ENCODE peak calls at places on chromosomes 13 and 19, in ten cellular contexts. One of them, this sample, is unnamed.

GRCh38 chr13:108961542-108962125 is 332.2 kb downstream of the MYO16 start:
- DNase-seq in colonic mucosa: no peak
- DNase-seq in H54: peak; percentile 28
- DNase-seq in breast epithelium: no peak
- DNase-seq in kidney tubule cell: peak; percentile 62
- DNase-seq in GDM1: peak; percentile 54
- DNase-seq in left ventricle myocardium inferior: no peak
- DNase-seq in effector CD4-positive, alpha-beta T cell: no peak
- DNase-seq in stimulated activated CD4-positive, alpha-beta T cell treated with anti-CD3 and anti-CD28 coated beads, Interleukin-1b, Interleukin-23, amount 100 ng/mL, for 1 hour: no peak
- DNase-seq in HTR-8/SVneo: peak; percentile 18
- DNase-seq in this sample: peak; percentile 85

GRCh38 chr13:72565893-72566292 is 161.5 kb downstream of the MZT1 start:
- DNase-seq in colonic mucosa: no peak
- DNase-seq in H54: no peak
- DNase-seq in breast epithelium: no peak
- DNase-seq in kidney tubule cell: peak; percentile 50
- DNase-seq in GDM1: no peak
- DNase-seq in left ventricle myocardium inferior: no peak
- DNase-seq in effector CD4-positive, alpha-beta T cell: no peak
- DNase-seq in stimulated activated CD4-positive, alpha-beta T cell treated with anti-CD3 and anti-CD28 coated beads, Interleukin-1b, Interleukin-23, amount 100 ng/mL, for 1 hour: no peak
- DNase-seq in HTR-8/SVneo: peak; percentile 5
- DNase-seq in this sample: no peak

GRCh38 chr13:51620165-51620983 is 36.1 kb downstream of the WDFY2 start:
- DNase-seq in colonic mucosa: no peak
- DNase-seq in H54: no peak
- DNase-seq in breast epithelium: no peak
- DNase-seq in kidney tubule cell: no peak
- DNase-seq in GDM1: no peak
- DNase-seq in left ventricle myocardium inferior: peak; percentile 38
- DNase-seq in effector CD4-positive, alpha-beta T cell: no peak
- DNase-seq in stimulated activated CD4-positive, alpha-beta T cell treated with anti-CD3 and anti-CD28 coated beads, Interleukin-1b, Interleukin-23, amount 100 ng/mL, for 1 hour: no peak
- DNase-seq in HTR-8/SVneo: no peak
- DNase-seq in this sample: no peak

GRCh38 chr19:29535984-29536508 is 10.3 kb downstream of the VSTM2B start:
- DNase-seq in colonic mucosa: no peak
- DNase-seq in H54: no peak
- DNase-seq in breast epithelium: no peak
- DNase-seq in kidney tubule cell: no peak
- DNase-seq in GDM1: no peak
- DNase-seq in left ventricle myocardium inferior: no peak
- DNase-seq in effector CD4-positive, alpha-beta T cell: no peak
- DNase-seq in stimulated activated CD4-positive, alpha-beta T cell treated with anti-CD3 and anti-CD28 coated beads, Interleukin-1b, Interleukin-23, amount 100 ng/mL, for 1 hour: no peak
- DNase-seq in HTR-8/SVneo: no peak
- DNase-seq in this sample: no peak

GRCh38 chr19:47587295-47587694 is 14.3 kb upstream of the ZNF541 start:
- DNase-seq in colonic mucosa: no peak
- DNase-seq in H54: no peak
- DNase-seq in breast epithelium: no peak
- DNase-seq in kidney tubule cell: peak; percentile 23
- DNase-seq in GDM1: no peak
- DNase-seq in left ventricle myocardium inferior: no peak
- DNase-seq in effector CD4-positive, alpha-beta T cell: no peak
- DNase-seq in stimulated activated CD4-positive, alpha-beta T cell treated with anti-CD3 and anti-CD28 coated beads, Interleukin-1b, Interleukin-23, amount 100 ng/mL, for 1 hour: no peak
- DNase-seq in HTR-8/SVneo: no peak
- DNase-seq in this sample: no peak

GRCh38 chr13:94548382-94549240 is 47.3 kb downstream of the TGDS start:
- DNase-seq in colonic mucosa: peak; percentile 62
- DNase-seq in H54: peak; percentile 21
- DNase-seq in breast epithelium: peak; percentile 19
- DNase-seq in kidney tubule cell: no peak
- DNase-seq in GDM1: peak; percentile 50
- DNase-seq in left ventricle myocardium inferior: peak; percentile 43
- DNase-seq in effector CD4-positive, alpha-beta T cell: peak; percentile 28
- DNase-seq in stimulated activated CD4-positive, alpha-beta T cell treated with anti-CD3 and anti-CD28 coated beads, Interleukin-1b, Interleukin-23, amount 100 ng/mL, for 1 hour: no peak
- DNase-seq in HTR-8/SVneo: peak; percentile 18
- DNase-seq in this sample: no peak

GRCh38 chr19:5624154-5624663 is 1.3 kb downstream of the SAFB start:
- DNase-seq in colonic mucosa: peak; percentile 58
- DNase-seq in H54: no peak
- DNase-seq in breast epithelium: peak; percentile 27
- DNase-seq in kidney tubule cell: peak; percentile 22
- DNase-seq in GDM1: no peak
- DNase-seq in left ventricle myocardium inferior: peak; percentile 40
- DNase-seq in effector CD4-positive, alpha-beta T cell: no peak
- DNase-seq in stimulated activated CD4-positive, alpha-beta T cell treated with anti-CD3 and anti-CD28 coated beads, Interleukin-1b, Interleukin-23, amount 100 ng/mL, for 1 hour: no peak
- DNase-seq in HTR-8/SVneo: no peak
- DNase-seq in this sample: no peak

GRCh38 chr19:38035515-38036495 is 128.8 kb downstream of the SIPA1L3 start:
- DNase-seq in colonic mucosa: no peak
- DNase-seq in H54: peak; percentile 38
- DNase-seq in breast epithelium: no peak
- DNase-seq in kidney tubule cell: peak; percentile 83
- DNase-seq in GDM1: no peak
- DNase-seq in left ventricle myocardium inferior: no peak
- DNase-seq in effector CD4-positive, alpha-beta T cell: no peak
- DNase-seq in stimulated activated CD4-positive, alpha-beta T cell treated with anti-CD3 and anti-CD28 coated beads, Interleukin-1b, Interleukin-23, amount 100 ng/mL, for 1 hour: no peak
- DNase-seq in HTR-8/SVneo: no peak
- DNase-seq in this sample: no peak

GRCh38 chr13:94829801-94830200 is 117.5 kb upstream of the SOX21 start:
- DNase-seq in colonic mucosa: no peak
- DNase-seq in H54: no peak
- DNase-seq in breast epithelium: no peak
- DNase-seq in kidney tubule cell: no peak
- DNase-seq in GDM1: no peak
- DNase-seq in left ventricle myocardium inferior: no peak
- DNase-seq in effector CD4-positive, alpha-beta T cell: no peak
- DNase-seq in stimulated activated CD4-positive, alpha-beta T cell treated with anti-CD3 and anti-CD28 coated beads, Interleukin-1b, Interleukin-23, amount 100 ng/mL, for 1 hour: no peak
- DNase-seq in HTR-8/SVneo: no peak
- DNase-seq in this sample: no peak

GRCh38 chr19:35015576-35016351 is 14.5 kb upstream of the SCN1B start:
- DNase-seq in colonic mucosa: no peak
- DNase-seq in H54: no peak
- DNase-seq in breast epithelium: no peak
- DNase-seq in kidney tubule cell: no peak
- DNase-seq in GDM1: no peak
- DNase-seq in left ventricle myocardium inferior: no peak
- DNase-seq in effector CD4-positive, alpha-beta T cell: no peak
- DNase-seq in stimulated activated CD4-positive, alpha-beta T cell treated with anti-CD3 and anti-CD28 coated beads, Interleukin-1b, Interleukin-23, amount 100 ng/mL, for 1 hour: no peak
- DNase-seq in HTR-8/SVneo: no peak
- DNase-seq in this sample: no peak

GRCh38 chr19:47019431-47020041 is at the start of gene NPAS1:
- DNase-seq in colonic mucosa: no peak
- DNase-seq in H54: no peak
- DNase-seq in breast epithelium: no peak
- DNase-seq in kidney tubule cell: no peak
- DNase-seq in GDM1: no peak
- DNase-seq in left ventricle myocardium inferior: no peak
- DNase-seq in effector CD4-positive, alpha-beta T cell: no peak
- DNase-seq in stimulated activated CD4-positive, alpha-beta T cell treated with anti-CD3 and anti-CD28 coated beads, Interleukin-1b, Interleukin-23, amount 100 ng/mL, for 1 hour: no peak
- DNase-seq in HTR-8/SVneo: no peak
- DNase-seq in this sample: no peak

GRCh38 chr13:34627499-34627898 is 314.6 kb upstream of the NBEA start:
- DNase-seq in colonic mucosa: no peak
- DNase-seq in H54: no peak
- DNase-seq in breast epithelium: no peak
- DNase-seq in kidney tubule cell: no peak
- DNase-seq in GDM1: no peak
- DNase-seq in left ventricle myocardium inferior: no peak
- DNase-seq in effector CD4-positive, alpha-beta T cell: no peak
- DNase-seq in stimulated activated CD4-positive, alpha-beta T cell treated with anti-CD3 and anti-CD28 coated beads, Interleukin-1b, Interleukin-23, amount 100 ng/mL, for 1 hour: no peak
- DNase-seq in HTR-8/SVneo: no peak
- DNase-seq in this sample: no peak

GRCh38 chr13:43428545-43429287 is 358.1 kb downstream of the ENOX1 start:
- DNase-seq in colonic mucosa: no peak
- DNase-seq in H54: no peak
- DNase-seq in breast epithelium: no peak
- DNase-seq in kidney tubule cell: no peak
- DNase-seq in GDM1: no peak
- DNase-seq in left ventricle myocardium inferior: no peak
- DNase-seq in effector CD4-positive, alpha-beta T cell: no peak
- DNase-seq in stimulated activated CD4-positive, alpha-beta T cell treated with anti-CD3 and anti-CD28 coated beads, Interleukin-1b, Interleukin-23, amount 100 ng/mL, for 1 hour: no peak
- DNase-seq in HTR-8/SVneo: no peak
- DNase-seq in this sample: no peak

GRCh38 chr19:56751078-56751489 is 79.5 kb upstream of the ZNF835 start:
- DNase-seq in colonic mucosa: no peak
- DNase-seq in H54: no peak
- DNase-seq in breast epithelium: no peak
- DNase-seq in kidney tubule cell: peak; percentile 17
- DNase-seq in GDM1: no peak
- DNase-seq in left ventricle myocardium inferior: no peak
- DNase-seq in effector CD4-positive, alpha-beta T cell: no peak
- DNase-seq in stimulated activated CD4-positive, alpha-beta T cell treated with anti-CD3 and anti-CD28 coated beads, Interleukin-1b, Interleukin-23, amount 100 ng/mL, for 1 hour: no peak
- DNase-seq in HTR-8/SVneo: no peak
- DNase-seq in this sample: no peak

GRCh38 chr19:55638864-55639359 is 1.9 kb upstream of the ZNF580 start:
- DNase-seq in colonic mucosa: no peak
- DNase-seq in H54: no peak
- DNase-seq in breast epithelium: no peak
- DNase-seq in kidney tubule cell: peak; percentile 33
- DNase-seq in GDM1: peak; percentile 42
- DNase-seq in left ventricle myocardium inferior: no peak
- DNase-seq in effector CD4-positive, alpha-beta T cell: no peak
- DNase-seq in stimulated activated CD4-positive, alpha-beta T cell treated with anti-CD3 and anti-CD28 coated beads, Interleukin-1b, Interleukin-23, amount 100 ng/mL, for 1 hour: no peak
- DNase-seq in HTR-8/SVneo: no peak
- DNase-seq in this sample: no peak